ENCODE peak calls at places on chromosomes 13 and 19, in five cellular contexts. S is thoracic aorta; E is CD4-positive, alpha-beta memory T cell; Y is stimulated activated naive B cell treated with anti-CD40 and anti-IgM and Interleukin-4, amounts not matched to agents 10 μg/mL and 1 μg/mL and 100 μg/mL, for 72 hours; N is activated CD4-positive, alpha-beta memory T cell treated with anti-CD3 and anti-CD28 coated beads, Interleukin-2, amount 10 ng/mL, durations not matched to agents 7 days and 5 days. R is an unnamed sample.

GRCh38 chr19:2618611-2619010 is 83.9 kb downstream of the GNG7 start:
- DNase-seq in S (no peak), E (peak), Y (peak), N (peak), R (no peak)

GRCh38 chr19:45130888-45131615 is 29.7 kb downstream of the NKPD1 start:
- DNase-seq in S (no peak), E (no peak), Y (no peak), N (no peak), R (no peak)

GRCh38 chr19:13085673-13086072 is 17.0 kb downstream of the LYL1 start:
- DNase-seq in S (no peak), E (no peak), Y (no peak), N (no peak), R (no peak)

GRCh38 chr19:31975461-31975860 is 369.9 kb upstream of the ZNF507 start:
- DNase-seq in S (no peak), E (no peak), Y (no peak), N (no peak), R (peak)

GRCh38 chr19:5839312-5840017 is at the start of gene FUT6:
- DNase-seq in S (no peak), E (no peak), Y (no peak), N (no peak), R (no peak)

GRCh38 chr19:38433268-38433733 is at the start of gene RYR1:
- DNase-seq in S (no peak), E (peak), Y (peak), N (peak), R (no peak)

GRCh38 chr19:1618157-1619093 is 13.2 kb upstream of the UQCR11 start:
- DNase-seq in S (no peak), E (no peak), Y (no peak), N (peak), R (no peak)

GRCh38 chr19:13958043-13958442 is 5.7 kb downstream of the DCAF15 start:
- DNase-seq in S (no peak), E (no peak), Y (no peak), N (no peak), R (no peak)

GRCh38 chr19:2495651-2496316 is 19.9 kb downstream of the GADD45B start:
- DNase-seq in S (no peak), E (no peak), Y (no peak), N (no peak), R (no peak)

GRCh38 chr13:83824561-83824960 is 57.7 kb downstream of the SLITRK1 start:
- DNase-seq in S (no peak), E (no peak), Y (no peak), N (no peak), R (no peak)